ENCODE peak calls at places on chromosomes 5 and 9, in six cellular contexts. L is SHP77, O is T-helper 2 cell, B is upper lobe of right lung, D is germinal center, N is Caki2. V is an unnamed sample.

GRCh38 chr5:113331201-113331551 is 103.6 kb downstream of the TSSK1B start:
- DNase-seq in L (peak; percentile 28), O (no peak), B (no peak), D (no peak), N (no peak), V (no peak)

GRCh38 chr5:54159153-54159836 is 151.1 kb downstream of the ARL15 start:
- DNase-seq in L (no peak), O (no peak), B (no peak), D (no peak), N (peak; percentile 10), V (no peak)

GRCh38 chr5:67983251-67983941 is 232.2 kb upstream of the PIK3R1 start:
- DNase-seq in L (no peak), O (no peak), B (no peak), D (no peak), N (no peak), V (no peak)

GRCh38 chr9:73371801-73372200 is 220.1 kb downstream of the ANXA1 start:
- DNase-seq in L (no peak), O (no peak), B (no peak), D (no peak), N (no peak), V (no peak)

GRCh38 chr5:42974546-42974945 is 65.6 kb downstream of the ANXA2R start:
- DNase-seq in L (no peak), O (no peak), B (no peak), D (no peak), N (no peak), V (no peak)

GRCh38 chr5:57749396-57749795 is 266.8 kb upstream of the ACTBL2 start:
- DNase-seq in L (no peak), O (no peak), B (no peak), D (no peak), N (no peak), V (no peak)

GRCh38 chr9:34413229-34413852 is 36.6 kb upstream of the MYORG start:
- DNase-seq in L (no peak), O (no peak), B (no peak), D (peak; percentile 45), N (peak; percentile 43), V (peak; percentile 10)

GRCh38 chr5:4411664-4412063 is 728.5 kb upstream of the ADAMTS16 start:
- DNase-seq in L (no peak), O (no peak), B (no peak), D (no peak), N (no peak), V (no peak)

GRCh38 chr5:10331341-10331796 is 22.1 kb upstream of the MARCHF6 start:
- DNase-seq in L (peak; percentile 98), O (no peak), B (peak; percentile 70), D (no peak), N (no peak), V (no peak)

GRCh38 chr5:158351485-158352140 is 492.7 kb upstream of the CLINT1 start:
- DNase-seq in L (no peak), O (no peak), B (no peak), D (no peak), N (no peak), V (no peak)

GRCh38 chr9:76655121-76655531 is 109.1 kb upstream of the PCA3 start:
- DNase-seq in L (no peak), O (no peak), B (no peak), D (no peak), N (no peak), V (no peak)

GRCh38 chr9:109538346-109538745 is 40.2 kb upstream of the PTPN3 start:
- DNase-seq in L (no peak), O (no peak), B (no peak), D (no peak), N (no peak), V (no peak)

GRCh38 chr5:6398570-6399230 is 20.4 kb upstream of the MED10 start:
- DNase-seq in L (no peak), O (no peak), B (no peak), D (no peak), N (no peak), V (no peak)

GRCh38 chr9:134912126-134912840 is 5.4 kb downstream of the FCN1 start:
- DNase-seq in L (no peak), O (no peak), B (peak; percentile 46), D (no peak), N (no peak), V (no peak)

GRCh38 chr9:7315746-7316457 is 483.7 kb downstream of the DMAC1 start:
- DNase-seq in L (peak; percentile 46), O (no peak), B (no peak), D (no peak), N (no peak), V (no peak)

GRCh38 chr9:18296702-18297531 is 177.0 kb upstream of the ADAMTSL1 start:
- DNase-seq in L (no peak), O (no peak), B (no peak), D (no peak), N (no peak), V (no peak)

GRCh38 chr9:18756712-18757125 is 276.3 kb downstream of the SAXO1 start:
- DNase-seq in L (no peak), O (no peak), B (no peak), D (no peak), N (no peak), V (no peak)

GRCh38 chr9:132024589-132024988 is 55.1 kb downstream of the MED27 start:
- DNase-seq in L (no peak), O (no peak), B (no peak), D (no peak), N (no peak), V (no peak)

V was measured in substantia nigra.